ENCODE peak calls at places on chromosomes 11 and 22, in nine cellular contexts. One of them, this sample, is unnamed.

GRCh38 chr11:106087815-106088435 is 10.5 kb downstream of the AASDHPPT start:
- DNase-seq in B cell: no peak
- DNase-seq in Caco-2: peak; percentile 70
- DNase-seq in stomach: peak; percentile 66
- DNase-seq in endothelial cell: peak; percentile 41
- DNase-seq in ovary: peak; percentile 13
- DNase-seq in psoas muscle: no peak
- DNase-seq in Calu3: peak; percentile 20
- DNase-seq in GM10248: no peak
- DNase-seq in this sample: no peak

GRCh38 chr11:130023204-130023603 is 20.6 kb upstream of the PRDM10 start:
- DNase-seq in psoas muscle: no peak
- DNase-seq in ovary: no peak
- DNase-seq in GM10248: peak; percentile 43
- DNase-seq in Calu3: peak; percentile 65
- DNase-seq in Caco-2: peak; percentile 88
- DNase-seq in B cell: peak; percentile 52
- DNase-seq in endothelial cell: no peak
- DNase-seq in stomach: no peak
- DNase-seq in this sample: peak; percentile 71

GRCh38 chr22:42396621-42397331 is 35.4 kb downstream of the NFAM1 start:
- DNase-seq in ovary: no peak
- DNase-seq in GM10248: peak; percentile 55
- DNase-seq in psoas muscle: no peak
- DNase-seq in stomach: no peak
- DNase-seq in endothelial cell: no peak
- DNase-seq in Caco-2: peak; percentile 21
- DNase-seq in B cell: peak; percentile 75
- DNase-seq in Calu3: no peak
- DNase-seq in this sample: no peak

GRCh38 chr11:16769386-16769785 is 30.9 kb downstream of the C11orf58 start:
- DNase-seq in stomach: no peak
- DNase-seq in psoas muscle: no peak
- DNase-seq in GM10248: no peak
- DNase-seq in Calu3: no peak
- DNase-seq in Caco-2: no peak
- DNase-seq in ovary: no peak
- DNase-seq in endothelial cell: no peak
- DNase-seq in B cell: no peak
- DNase-seq in this sample: no peak

GRCh38 chr11:114796954-114797721 is 118.8 kb downstream of the NXPE2 start:
- DNase-seq in Calu3: no peak
- DNase-seq in psoas muscle: peak; percentile 60
- DNase-seq in GM10248: no peak
- DNase-seq in B cell: no peak
- DNase-seq in ovary: no peak
- DNase-seq in Caco-2: no peak
- DNase-seq in stomach: no peak
- DNase-seq in endothelial cell: no peak
- DNase-seq in this sample: no peak

GRCh38 chr11:124115782-124116616 is 749 bp downstream of the VWA5A start:
- DNase-seq in endothelial cell: no peak
- DNase-seq in GM10248: no peak
- DNase-seq in ovary: no peak
- DNase-seq in stomach: peak; percentile 28
- DNase-seq in B cell: no peak
- DNase-seq in psoas muscle: no peak
- DNase-seq in Calu3: no peak
- DNase-seq in Caco-2: no peak
- DNase-seq in this sample: no peak

GRCh38 chr22:45603631-45604030 is 68.0 kb upstream of the ATXN10 start:
- DNase-seq in GM10248: no peak
- DNase-seq in ovary: no peak
- DNase-seq in Caco-2: no peak
- DNase-seq in stomach: no peak
- DNase-seq in psoas muscle: no peak
- DNase-seq in B cell: no peak
- DNase-seq in endothelial cell: no peak
- DNase-seq in Calu3: no peak
- DNase-seq in this sample: no peak

GRCh38 chr11:116738975-116739374 is 33.8 kb downstream of the BUD13 start:
- DNase-seq in GM10248: no peak
- DNase-seq in stomach: no peak
- DNase-seq in ovary: no peak
- DNase-seq in Caco-2: no peak
- DNase-seq in endothelial cell: no peak
- DNase-seq in Calu3: no peak
- DNase-seq in B cell: no peak
- DNase-seq in psoas muscle: no peak
- DNase-seq in this sample: no peak

GRCh38 chr11:68398870-68399865 is 61.4 kb upstream of the PPP6R3 start:
- DNase-seq in B cell: no peak
- DNase-seq in ovary: peak; percentile 80
- DNase-seq in Caco-2: no peak
- DNase-seq in Calu3: no peak
- DNase-seq in GM10248: no peak
- DNase-seq in psoas muscle: peak; percentile 90
- DNase-seq in stomach: peak; percentile 43
- DNase-seq in endothelial cell: no peak
- DNase-seq in this sample: no peak

GRCh38 chr22:44191036-44191454 is 10.3 kb downstream of the PARVG start:
- DNase-seq in stomach: no peak
- DNase-seq in Caco-2: no peak
- DNase-seq in endothelial cell: no peak
- DNase-seq in ovary: no peak
- DNase-seq in Calu3: no peak
- DNase-seq in B cell: peak; percentile 68
- DNase-seq in GM10248: peak; percentile 63
- DNase-seq in psoas muscle: no peak
- DNase-seq in this sample: no peak

GRCh38 chr11:2837096-2837601 is 48.4 kb downstream of the CDKN1C start:
- DNase-seq in stomach: peak; percentile 82
- DNase-seq in GM10248: no peak
- DNase-seq in Calu3: peak; percentile 76
- DNase-seq in B cell: no peak
- DNase-seq in ovary: no peak
- DNase-seq in psoas muscle: peak; percentile 87
- DNase-seq in Caco-2: peak; percentile 74
- DNase-seq in endothelial cell: peak; percentile 46
- DNase-seq in this sample: no peak

GRCh38 chr11:130478204-130478701 is 29.8 kb downstream of the ADAMTS15 start:
- DNase-seq in stomach: peak; percentile 60
- DNase-seq in B cell: peak; percentile 16
- DNase-seq in Caco-2: no peak
- DNase-seq in endothelial cell: no peak
- DNase-seq in Calu3: peak; percentile 32
- DNase-seq in psoas muscle: peak; percentile 87
- DNase-seq in ovary: peak; percentile 89
- DNase-seq in GM10248: peak; percentile 10
- DNase-seq in this sample: no peak

DNA sequence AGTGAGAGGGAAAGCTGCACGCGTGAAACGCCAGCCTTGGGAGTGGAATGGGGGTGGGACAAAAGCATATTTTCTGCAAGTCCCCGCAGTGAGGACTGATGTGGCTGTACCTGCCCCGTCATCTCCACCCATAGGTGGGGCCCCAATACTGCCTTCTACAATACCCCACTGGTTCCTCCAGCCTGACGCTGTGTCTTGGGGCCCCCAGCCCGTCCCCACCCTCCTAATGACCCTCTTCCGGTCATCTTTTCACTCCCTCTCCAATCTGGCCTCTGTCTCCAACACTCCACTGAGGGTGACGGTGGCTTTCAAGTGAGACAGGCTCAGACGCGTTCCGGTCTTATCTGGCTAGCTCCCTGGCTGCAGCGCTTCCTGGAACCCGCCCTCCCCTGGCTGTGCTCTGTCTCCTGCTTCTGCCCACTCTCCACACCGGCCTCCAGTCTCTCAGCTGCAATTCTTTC is 104.2 kb downstream of the MICAL3 start:
- DNase-seq in GM10248: no peak
- DNase-seq in B cell: peak; percentile 35
- DNase-seq in Caco-2: peak; percentile 77
- DNase-seq in ovary: peak; percentile 61
- DNase-seq in Calu3: peak; percentile 55
- DNase-seq in endothelial cell: peak; percentile 39
- DNase-seq in psoas muscle: no peak
- DNase-seq in stomach: peak; percentile 57
- DNase-seq in this sample: no peak
- TF ChIP-seq CTCF in GM10248: no peak
- TF ChIP-seq CTCF in B cell: peak; percentile 35
- TF ChIP-seq CTCF in Caco-2: peak; percentile 32
- TF ChIP-seq CTCF in ovary: no peak
- TF ChIP-seq CTCF in Calu3: no peak
- TF ChIP-seq CTCF in endothelial cell: no peak
- TF ChIP-seq CTCF in psoas muscle: no peak
- TF ChIP-seq CTCF in stomach: no peak
- TF ChIP-seq CTCF in this sample: peak; percentile 30

GRCh38 chr11:24932110-24933000 is 435.5 kb downstream of the LUZP2 start:
- DNase-seq in B cell: no peak
- DNase-seq in Calu3: no peak
- DNase-seq in Caco-2: no peak
- DNase-seq in GM10248: no peak
- DNase-seq in endothelial cell: no peak
- DNase-seq in stomach: no peak
- DNase-seq in psoas muscle: no peak
- DNase-seq in ovary: no peak
- DNase-seq in this sample: no peak

DNA sequence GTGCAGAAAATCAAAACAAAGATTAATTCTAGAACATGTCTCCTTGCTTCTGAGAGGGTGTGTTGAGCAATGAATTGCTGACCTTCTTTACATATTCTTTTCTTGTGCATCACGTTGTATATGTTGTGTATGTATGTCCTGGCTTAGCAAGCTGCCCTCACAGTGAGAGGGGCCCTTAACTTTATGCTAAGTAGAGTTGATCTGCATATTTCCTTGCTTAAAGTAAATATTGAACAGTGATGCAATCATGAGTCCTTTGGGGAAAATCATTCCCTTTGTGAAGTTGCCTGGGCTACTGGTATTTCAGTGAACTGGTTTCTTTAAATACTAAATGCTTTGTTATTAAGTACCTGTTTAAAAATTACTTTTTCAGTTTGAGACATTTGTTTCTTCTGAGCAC is 438.2 kb downstream of the LUZP2 start:
- DNase-seq in stomach: no peak
- DNase-seq in psoas muscle: no peak
- DNase-seq in ovary: no peak
- DNase-seq in B cell: no peak
- DNase-seq in GM10248: no peak
- DNase-seq in Caco-2: no peak
- DNase-seq in Calu3: no peak
- DNase-seq in endothelial cell: no peak
- DNase-seq in this sample: no peak
- TF ChIP-seq CTCF in stomach: no peak
- TF ChIP-seq CTCF in psoas muscle: no peak
- TF ChIP-seq CTCF in ovary: no peak
- TF ChIP-seq CTCF in B cell: no peak
- TF ChIP-seq CTCF in GM10248: no peak
- TF ChIP-seq CTCF in Caco-2: no peak
- TF ChIP-seq CTCF in Calu3: no peak
- TF ChIP-seq CTCF in endothelial cell: no peak
- TF ChIP-seq CTCF in this sample: no peak

GRCh38 chr11:843086-843704 is 543 bp downstream of the TSPAN4 start:
- DNase-seq in stomach: no peak
- DNase-seq in ovary: no peak
- DNase-seq in B cell: no peak
- DNase-seq in Caco-2: no peak
- DNase-seq in endothelial cell: no peak
- DNase-seq in Calu3: no peak
- DNase-seq in GM10248: no peak
- DNase-seq in psoas muscle: no peak
- DNase-seq in this sample: no peak
- TF ChIP-seq CTCF in stomach: no peak
- TF ChIP-seq CTCF in ovary: no peak
- TF ChIP-seq CTCF in B cell: peak; percentile 34
- TF ChIP-seq CTCF in Caco-2: no peak
- TF ChIP-seq CTCF in endothelial cell: peak; percentile 25
- TF ChIP-seq CTCF in Calu3: no peak
- TF ChIP-seq CTCF in GM10248: no peak
- TF ChIP-seq CTCF in psoas muscle: no peak
- TF ChIP-seq CTCF in this sample: no peak

DNA sequence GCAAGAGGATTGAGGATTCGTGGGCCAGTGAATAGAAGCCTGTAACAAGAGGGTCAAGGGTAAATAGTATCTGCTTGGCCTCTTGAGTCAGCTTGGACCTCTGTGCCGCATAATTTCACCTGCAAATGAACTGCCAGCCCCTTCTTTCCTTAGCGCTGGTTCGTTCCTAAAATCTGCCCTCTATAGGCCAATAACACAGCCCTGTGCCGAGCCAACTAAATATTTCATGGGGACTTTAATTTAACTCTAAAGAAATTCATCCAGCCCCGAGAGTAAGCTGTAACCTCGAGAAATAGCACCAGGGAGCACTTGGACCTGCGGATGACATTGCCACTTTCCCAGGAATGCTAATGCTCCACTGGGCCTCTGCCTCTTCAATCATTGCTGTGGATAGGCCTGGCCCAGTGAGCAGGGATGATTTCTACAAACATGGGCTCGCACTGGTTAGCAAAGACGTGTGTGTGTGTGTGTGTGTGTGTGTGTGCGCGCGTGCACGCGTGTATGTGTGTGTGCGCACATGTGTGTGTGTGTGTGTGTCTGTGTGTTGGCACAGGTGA is 95.3 kb upstream of the TBCEL start:
- DNase-seq in ovary: no peak
- DNase-seq in stomach: no peak
- DNase-seq in psoas muscle: no peak
- DNase-seq in Caco-2: no peak
- DNase-seq in Calu3: no peak
- DNase-seq in B cell: no peak
- DNase-seq in endothelial cell: no peak
- DNase-seq in GM10248: no peak
- DNase-seq in this sample: no peak
- TF ChIP-seq CTCF in ovary: no peak
- TF ChIP-seq CTCF in stomach: no peak
- TF ChIP-seq CTCF in psoas muscle: no peak
- TF ChIP-seq CTCF in Caco-2: no peak
- TF ChIP-seq CTCF in Calu3: no peak
- TF ChIP-seq CTCF in B cell: no peak
- TF ChIP-seq CTCF in endothelial cell: no peak
- TF ChIP-seq CTCF in GM10248: no peak
- TF ChIP-seq CTCF in this sample: no peak

GRCh38 chr11:13183094-13183825 is 94.3 kb upstream of the BMAL1 start:
- DNase-seq in GM10248: peak; percentile 26
- DNase-seq in Caco-2: peak; percentile 22
- DNase-seq in psoas muscle: no peak
- DNase-seq in endothelial cell: no peak
- DNase-seq in Calu3: no peak
- DNase-seq in ovary: no peak
- DNase-seq in B cell: no peak
- DNase-seq in stomach: no peak
- DNase-seq in this sample: no peak
- TF ChIP-seq CTCF in GM10248: peak; percentile 72
- TF ChIP-seq CTCF in Caco-2: peak; percentile 53
- TF ChIP-seq CTCF in psoas muscle: peak; percentile 40
- TF ChIP-seq CTCF in endothelial cell: peak; percentile 43
- TF ChIP-seq CTCF in Calu3: peak; percentile 42
- TF ChIP-seq CTCF in ovary: no peak
- TF ChIP-seq CTCF in B cell: peak; percentile 48
- TF ChIP-seq CTCF in stomach: no peak
- TF ChIP-seq CTCF in this sample: peak; percentile 29

GRCh38 chr22:36563001-36563400 is 34.0 kb upstream of the EIF3D start:
- DNase-seq in B cell: no peak
- DNase-seq in psoas muscle: no peak
- DNase-seq in Calu3: no peak
- DNase-seq in endothelial cell: no peak
- DNase-seq in Caco-2: no peak
- DNase-seq in ovary: no peak
- DNase-seq in stomach: no peak
- DNase-seq in GM10248: no peak
- DNase-seq in this sample: no peak
- TF ChIP-seq CTCF in B cell: no peak
- TF ChIP-seq CTCF in psoas muscle: no peak
- TF ChIP-seq CTCF in Calu3: no peak
- TF ChIP-seq CTCF in endothelial cell: no peak
- TF ChIP-seq CTCF in Caco-2: no peak
- TF ChIP-seq CTCF in ovary: no peak
- TF ChIP-seq CTCF in stomach: no peak
- TF ChIP-seq CTCF in GM10248: no peak
- TF ChIP-seq CTCF in this sample: no peak

This sample was measured in GM12864.